ENCODE peak calls at places on chromosomes 2 and 18, in eight cellular contexts. I is IMR-90, B is Caco-2, H is A549, C is OCI-LY7, D is epithelial cell of proximal tubule, W is neural progenitor cell, E is tibial artery. Q is an unnamed sample.

GRCh38 chr2:205188516-205189138 is 493.7 kb upstream of the NRP2 start:
- DNase-seq in I (peak), B (no peak), H (no peak), C (no peak), D (no peak), W (peak), E (peak), Q (no peak)

GRCh38 chr2:7572460-7572859 is 655.2 kb downstream of the RNF144A start:
- DNase-seq in I (no peak), B (no peak), H (no peak), C (peak), D (no peak), W (peak), E (no peak), Q (no peak)

GRCh38 chr2:88537640-88538039 is 85.1 kb upstream of the FOXI3 start:
- DNase-seq in I (no peak), B (no peak), H (no peak), C (no peak), D (no peak), W (peak), E (no peak), Q (no peak)

GRCh38 chr2:162317910-162318279 is 589 bp downstream of the IFIH1 start:
- DNase-seq in I (no peak), B (peak), H (no peak), C (peak), D (no peak), W (no peak), E (no peak), Q (no peak)

GRCh38 chr2:152171733-152172132 is 3.8 kb downstream of the STAM2 start:
- DNase-seq in I (no peak), B (no peak), H (no peak), C (no peak), D (no peak), W (no peak), E (no peak), Q (no peak)

GRCh38 chr2:231545105-231545902 is 15.1 kb upstream of the NMUR1 start:
- DNase-seq in I (peak), B (no peak), H (no peak), C (peak), D (no peak), W (no peak), E (no peak), Q (no peak)

GRCh38 chr2:54549912-54550518 is 93.9 kb downstream of the SPTBN1 start:
- DNase-seq in I (no peak), B (no peak), H (no peak), C (no peak), D (no peak), W (no peak), E (no peak), Q (no peak)

GRCh38 chr2:168118733-168119518 is 128.5 kb downstream of the STK39 start:
- DNase-seq in I (peak), B (no peak), H (peak), C (peak), D (no peak), W (peak), E (no peak), Q (peak)

GRCh38 chr18:23211146-23211545 is 75.9 kb downstream of the CABLES1 start:
- DNase-seq in I (no peak), B (no peak), H (no peak), C (no peak), D (no peak), W (no peak), E (no peak), Q (no peak)

GRCh38 chr2:208466133-208466919 is 59.7 kb downstream of the PTH2R start:
- DNase-seq in I (peak), B (peak), H (peak), C (peak), D (no peak), W (peak), E (no peak), Q (peak)

GRCh38 chr2:111667542-111668273 is 216.3 kb downstream of the ANAPC1 start:
- DNase-seq in I (peak), B (peak), H (no peak), C (no peak), D (peak), W (no peak), E (no peak), Q (no peak)

GRCh38 chr2:168633895-168634294 is 168.5 kb upstream of the NOSTRIN start:
- DNase-seq in I (no peak), B (no peak), H (no peak), C (no peak), D (no peak), W (no peak), E (no peak), Q (no peak)

GRCh38 chr2:25165992-25166618 is 2.3 kb downstream of the POMC start:
- DNase-seq in I (no peak), B (peak), H (peak), C (peak), D (no peak), W (peak), E (no peak), Q (peak)

GRCh38 chr2:157876771-157877108 is 610 bp upstream of the ACVR1 start:
- DNase-seq in I (peak), B (no peak), H (no peak), C (no peak), D (no peak), W (no peak), E (no peak), Q (no peak)

GRCh38 chr2:73561422-73561821 is 80.8 kb downstream of the NAT8 start:
- DNase-seq in I (peak), B (no peak), H (no peak), C (no peak), D (no peak), W (no peak), E (no peak), Q (no peak)

GRCh38 chr18:22309191-22309590 is 108.5 kb downstream of the CTAGE1 start:
- DNase-seq in I (peak), B (no peak), H (no peak), C (no peak), D (no peak), W (no peak), E (no peak), Q (no peak)

GRCh38 chr2:43110442-43110871 is 115.9 kb downstream of the ZFP36L2 start:
- DNase-seq in I (peak), B (peak), H (no peak), C (no peak), D (no peak), W (peak), E (peak), Q (no peak)

GRCh38 chr2:233801357-233802131 is 23.4 kb downstream of the MROH2A start:
- DNase-seq in I (peak), B (no peak), H (no peak), C (peak), D (no peak), W (no peak), E (peak), Q (peak)

GRCh38 chr2:237723023-237723422 is 75.6 kb upstream of the RBM44 start:
- DNase-seq in I (no peak), B (no peak), H (no peak), C (no peak), D (no peak), W (no peak), E (no peak), Q (no peak)

GRCh38 chr2:174078275-174078674 is 113.1 kb upstream of the SP3 start:
- DNase-seq in I (peak), B (no peak), H (no peak), C (no peak), D (no peak), W (no peak), E (no peak), Q (no peak)

GRCh38 chr2:70698847-70699246 is 69.2 kb downstream of the ADD2 start:
- DNase-seq in I (no peak), B (no peak), H (no peak), C (no peak), D (no peak), W (no peak), E (no peak), Q (peak)

GRCh38 chr18:77070627-77071026 is 62.0 kb downstream of the MBP start:
- DNase-seq in I (no peak), B (no peak), H (no peak), C (no peak), D (no peak), W (no peak), E (no peak), Q (no peak)

GRCh38 chr2:7053650-7054262 is 136.5 kb downstream of the RNF144A start:
- DNase-seq in I (no peak), B (no peak), H (no peak), C (no peak), D (no peak), W (peak), E (no peak), Q (peak)

GRCh38 chr2:21195326-21195725 is 71.6 kb downstream of the TDRD15 start:
- DNase-seq in I (no peak), B (no peak), H (no peak), C (no peak), D (no peak), W (no peak), E (no peak), Q (no peak)

GRCh38 chr2:236545248-236545658 is 24.4 kb upstream of the ACKR3 start:
- DNase-seq in I (no peak), B (no peak), H (no peak), C (peak), D (no peak), W (no peak), E (no peak), Q (no peak)

GRCh38 chr2:12731701-12732280 is 15.1 kb downstream of the TRIB2 start:
- DNase-seq in I (no peak), B (no peak), H (no peak), C (peak), D (no peak), W (peak), E (no peak), Q (no peak)

GRCh38 chr2:153403937-153404336 is 74.6 kb downstream of the RPRM start:
- DNase-seq in I (no peak), B (no peak), H (no peak), C (no peak), D (no peak), W (no peak), E (no peak), Q (no peak)

GRCh38 chr2:38423763-38424162 is 46.7 kb upstream of the ATL2 start:
- DNase-seq in I (no peak), B (no peak), H (no peak), C (no peak), D (no peak), W (no peak), E (no peak), Q (no peak)

GRCh38 chr2:161146209-161146775 is 13.9 kb upstream of the TANK start:
- DNase-seq in I (no peak), B (no peak), H (no peak), C (no peak), D (no peak), W (no peak), E (no peak), Q (no peak)

DNA sequence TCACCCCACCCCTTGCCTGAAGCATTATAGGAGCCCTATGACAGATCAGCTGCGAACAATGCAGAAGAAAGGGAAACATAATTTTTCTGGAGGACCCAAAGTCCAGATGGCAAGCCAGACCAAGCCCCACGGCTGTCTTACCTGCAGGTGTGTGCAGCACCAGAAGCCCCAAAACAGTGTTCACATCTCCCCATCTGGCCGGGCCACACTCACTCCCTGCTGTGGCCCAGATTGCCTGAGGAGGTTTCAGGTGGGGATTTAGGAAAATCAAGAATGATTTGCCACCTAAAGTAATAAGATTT is 11.7 kb upstream of the STK17B start:
- DNase-seq in I (no peak), B (no peak), H (no peak), C (peak), D (no peak), W (no peak), E (no peak), Q (no peak)
- H3K4me3 ChIP-seq in I (no peak), B (no peak), H (no peak), C (peak), D (no peak), W (no peak), E (no peak), Q (no peak)

DNA sequence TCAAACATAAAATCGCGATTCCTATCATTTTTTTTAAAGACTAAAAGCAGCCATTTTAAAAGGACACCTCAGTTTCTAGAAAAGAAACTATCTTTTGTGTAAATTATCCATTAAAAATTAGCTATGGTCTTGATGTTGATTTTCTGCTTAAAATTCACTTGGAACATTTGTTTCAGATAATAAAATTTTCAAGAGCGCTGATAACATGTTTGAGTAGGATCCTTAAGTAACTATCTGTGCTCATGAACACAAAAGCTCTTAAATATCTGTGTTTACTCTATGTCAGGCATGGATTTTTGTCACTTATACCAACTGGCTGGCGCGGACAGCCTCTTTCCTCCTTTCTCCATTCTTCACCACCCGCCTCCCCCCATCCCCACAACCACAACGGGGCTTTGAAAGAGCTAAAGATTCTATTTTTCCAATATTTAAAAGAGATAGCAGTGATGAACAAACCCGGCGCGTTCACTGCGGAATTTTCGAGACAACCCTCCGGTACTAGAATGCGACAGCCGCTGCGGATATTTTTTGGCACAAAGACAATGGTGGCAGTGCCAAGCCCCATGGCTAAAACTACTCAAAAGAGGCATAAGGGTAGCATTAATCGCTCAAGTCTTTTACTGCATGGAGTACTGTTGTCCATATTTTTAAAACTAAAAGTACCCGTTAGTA is 181.5 kb downstream of the TCF4 start:
- DNase-seq in I (no peak), B (no peak), H (no peak), C (no peak), D (no peak), W (no peak), E (no peak), Q (no peak)
- H3K4me3 ChIP-seq in I (peak), B (no peak), H (no peak), C (no peak), D (no peak), W (no peak), E (no peak), Q (no peak)

GRCh38 chr18:48827321-48828200 is 123.2 kb downstream of the SMAD7 start:
- DNase-seq in I (peak), B (no peak), H (no peak), C (no peak), D (no peak), W (peak), E (peak), Q (peak)
- H3K4me3 ChIP-seq in I (no peak), B (no peak), H (no peak), C (no peak), D (no peak), W (peak), E (peak), Q (no peak)

GRCh38 chr2:116809074-116809473 is 1005.4 kb upstream of the DDX18 start:
- DNase-seq in I (no peak), B (no peak), H (no peak), C (no peak), D (no peak), W (no peak), E (no peak), Q (no peak)
- H3K4me3 ChIP-seq in I (no peak), B (no peak), H (no peak), C (no peak), D (no peak), W (no peak), E (no peak), Q (no peak)

GRCh38 chr2:172380436-172381274 is 46.7 kb upstream of the ITGA6 start:
- DNase-seq in I (no peak), B (no peak), H (no peak), C (no peak), D (no peak), W (peak), E (no peak), Q (no peak)

GRCh38 chr2:172376505-172377125 is 50.8 kb upstream of the ITGA6 start:
- DNase-seq in I (no peak), B (no peak), H (no peak), C (no peak), D (no peak), W (no peak), E (no peak), Q (peak)

GRCh38 chr2:172375247-172375646 is 52.1 kb upstream of the ITGA6 start:
- DNase-seq in I (no peak), B (no peak), H (no peak), C (no peak), D (no peak), W (no peak), E (no peak), Q (no peak)

GRCh38 chr2:172377408-172377807 is 50.0 kb upstream of the ITGA6 start:
- DNase-seq in I (no peak), B (no peak), H (no peak), C (no peak), D (no peak), W (no peak), E (no peak), Q (no peak)

GRCh38 chr2:172381275-172381608 is 46.1 kb upstream of the ITGA6 start:
- DNase-seq in I (no peak), B (no peak), H (no peak), C (no peak), D (no peak), W (no peak), E (no peak), Q (no peak)
- H3K4me3 ChIP-seq in I (no peak), B (no peak), H (no peak), C (no peak), D (no peak), W (peak), E (no peak), Q (no peak)

GRCh38 chr2:178874529-178875240 is 67.5 kb upstream of the TTN start:
- DNase-seq in I (no peak), B (no peak), H (no peak), C (no peak), D (no peak), W (no peak), E (peak), Q (no peak)
- H3K4me3 ChIP-seq in I (no peak), B (no peak), H (no peak), C (no peak), D (no peak), W (no peak), E (no peak), Q (no peak)

GRCh38 chr2:241980193-241980592 is 110.7 kb downstream of the RTP5 start:
- DNase-seq in I (no peak), B (no peak), H (no peak), C (no peak), D (no peak), W (no peak), E (peak), Q (no peak)
- H3K4me3 ChIP-seq in I (no peak), B (no peak), H (no peak), C (no peak), D (no peak), W (no peak), E (no peak), Q (no peak)

GRCh38 chr2:219423656-219424378 is 5.6 kb downstream of the DES start:
- DNase-seq in I (no peak), B (no peak), H (no peak), C (no peak), D (no peak), W (no peak), E (no peak), Q (no peak)
- H3K4me3 ChIP-seq in I (no peak), B (no peak), H (no peak), C (no peak), D (no peak), W (no peak), E (peak), Q (no peak)

Q was measured in WERI-Rb-1.